ENCODE peak calls at places on chromosome 22, in ten cellular contexts. R is small intestine; L is NCI-H82; U is HT-29; J is LoVo; Y is HS-5; W is stimulated activated CD4-positive, alpha-beta T cell treated with anti-CD3 and anti-CD28 coated beads, Interleukin-2, amount 100 ng/mL, for 48 hours; K is progenitor cell of endocrine pancreas; E is CD4-positive, alpha-beta memory T cell; O is NCI-H1092. S is an unnamed sample.

GRCh38 chr22:17705565-17706450 is 67.3 kb downstream of the BCL2L13 start:
- DNase-seq in Y (no peak), E (no peak), R (no peak), W (no peak), O (no peak), U (no peak), K (no peak), L (no peak), J (no peak), S (no peak)

GRCh38 chr22:25553131-25553530 is 11.3 kb upstream of the GRK3 start:
- DNase-seq in U (no peak), Y (no peak), R (no peak), O (no peak), W (no peak), L (no peak), E (no peak), J (no peak), K (no peak), S (no peak)

GRCh38 chr22:27207907-27208306 is 550.5 kb downstream of the MIAT start:
- DNase-seq in K (no peak), J (no peak), U (no peak), Y (no peak), W (no peak), O (peak; percentile 8), L (no peak), E (no peak), R (no peak), S (no peak)

GRCh38 chr22:19052941-19053551 is 69.2 kb downstream of the DGCR2 start:
- DNase-seq in W (no peak), Y (no peak), L (no peak), O (no peak), E (no peak), U (no peak), K (no peak), R (no peak), J (no peak), S (no peak)

GRCh38 chr22:26846645-26847044 is 189.3 kb downstream of the MIAT start:
- DNase-seq in R (no peak), Y (no peak), O (no peak), E (no peak), K (no peak), J (no peak), L (no peak), U (no peak), W (no peak), S (peak; percentile 8)

GRCh38 chr22:37533995-37534394 is 14.8 kb upstream of the CARD10 start:
- DNase-seq in O (no peak), R (no peak), L (peak; percentile 39), Y (peak; percentile 53), J (no peak), U (peak; percentile 65), W (no peak), E (no peak), K (no peak), S (no peak)

GRCh38 chr22:32830957-32831356 is 29.5 kb downstream of the TIMP3 start:
- DNase-seq in U (no peak), O (no peak), Y (no peak), W (no peak), R (no peak), E (no peak), K (no peak), L (no peak), J (no peak), S (no peak)

GRCh38 chr22:48356731-48357130 is 1470.9 kb downstream of the BRD1 start:
- DNase-seq in R (no peak), W (no peak), U (no peak), Y (no peak), J (no peak), L (no peak), E (no peak), K (no peak), O (no peak), S (no peak)

GRCh38 chr22:32142600-32142999 is 16.5 kb downstream of the C22orf42 start:
- DNase-seq in O (no peak), R (no peak), K (no peak), W (no peak), L (no peak), Y (no peak), E (no peak), U (no peak), J (no peak), S (no peak)

GRCh38 chr22:42132457-42132856 is 1.8 kb upstream of the CYP2D6 start:
- DNase-seq in O (no peak), U (no peak), K (no peak), Y (no peak), J (no peak), W (no peak), R (no peak), L (no peak), E (no peak), S (no peak)

GRCh38 chr22:30312053-30312452 is 14.7 kb downstream of the TBC1D10A start:
- DNase-seq in W (no peak), Y (peak; percentile 62), K (no peak), U (no peak), E (no peak), J (no peak), O (no peak), L (no peak), R (no peak), S (no peak)

GRCh38 chr22:35480143-35480542 is 60.5 kb upstream of the RASD2 start:
- DNase-seq in U (no peak), E (no peak), W (no peak), Y (no peak), L (no peak), J (no peak), K (no peak), O (peak; percentile 27), R (no peak), S (no peak)

GRCh38 chr22:44204937-44205712 is 24.4 kb downstream of the PARVG start:
- DNase-seq in Y (no peak), U (no peak), K (no peak), J (no peak), R (no peak), L (no peak), W (no peak), E (no peak), O (no peak), S (no peak)

GRCh38 chr22:41398921-41399320 is 17.2 kb downstream of the TEF start:
- DNase-seq in E (no peak), K (no peak), L (no peak), R (no peak), O (no peak), W (no peak), U (no peak), Y (no peak), J (no peak), S (no peak)

GRCh38 chr22:24751518-24751917 is 23.0 kb downstream of the PIWIL3 start:
- DNase-seq in J (no peak), U (no peak), K (no peak), E (no peak), O (no peak), Y (no peak), L (no peak), W (no peak), R (no peak), S (no peak)

GRCh38 chr22:46038516-46039430 is 61.8 kb upstream of the WNT7B start:
- DNase-seq in K (no peak), J (no peak), O (no peak), Y (no peak), W (no peak), L (no peak), E (no peak), R (peak; percentile 30), U (no peak), S (no peak)

GRCh38 chr22:47572443-47572842 is 810.0 kb downstream of the TBC1D22A start:
- DNase-seq in W (no peak), K (no peak), Y (no peak), R (no peak), L (no peak), U (no peak), O (no peak), E (no peak), J (no peak), S (no peak)

GRCh38 chr22:23163665-23164064 is 16.6 kb upstream of the BCR start:
- DNase-seq in W (no peak), O (peak; percentile 69), U (no peak), E (no peak), J (no peak), R (no peak), K (no peak), L (no peak), Y (no peak), S (no peak)

GRCh38 chr22:39175127-39176066 is 22.9 kb upstream of the CBX7 start:
- DNase-seq in E (no peak), U (no peak), J (no peak), K (no peak), Y (no peak), W (no peak), O (no peak), R (no peak), L (no peak), S (peak; percentile 71)

GRCh38 chr22:19631899-19632670 is 82.2 kb upstream of the SEPTIN5 start:
- DNase-seq in E (no peak), L (peak; percentile 71), O (no peak), K (no peak), J (peak; percentile 29), Y (peak; percentile 9), U (peak; percentile 61), W (peak; percentile 19), R (no peak), S (peak; percentile 78)

GRCh38 chr22:23062616-23063538 is 7.4 kb upstream of the GNAZ start:
- DNase-seq in E (no peak), O (no peak), W (no peak), Y (no peak), U (no peak), L (no peak), R (no peak), K (no peak), J (no peak), S (no peak)

GRCh38 chr22:23054531-23055257 is 15.6 kb upstream of the GNAZ start:
- DNase-seq in J (no peak), K (no peak), R (peak; percentile 45), W (no peak), Y (no peak), U (no peak), E (no peak), O (no peak), L (no peak), S (no peak)

GRCh38 chr22:22903355-22903777 is 15.8 kb downstream of the IGLL5 start:
- DNase-seq in U (no peak), Y (no peak), E (no peak), L (peak; percentile 16), K (no peak), O (no peak), J (no peak), W (no peak), R (no peak), S (no peak)

GRCh38 chr22:38239101-38239761 is 33.6 kb downstream of the TMEM184B start:
- DNase-seq in U (peak; percentile 81), O (peak; percentile 23), W (no peak), J (no peak), K (no peak), Y (peak; percentile 96), R (peak; percentile 64), L (no peak), E (no peak), S (no peak)

GRCh38 chr22:19962909-19963806 is 21.5 kb upstream of the TXNRD2 start:
- DNase-seq in L (no peak), J (peak; percentile 74), E (no peak), Y (no peak), O (no peak), W (no peak), R (peak; percentile 98), K (peak; percentile 61), U (peak; percentile 100), S (no peak)

GRCh38 chr22:47174671-47175111 is 412.2 kb downstream of the TBC1D22A start:
- DNase-seq in O (no peak), Y (no peak), L (no peak), K (no peak), U (no peak), E (no peak), J (no peak), W (no peak), R (no peak), S (no peak)

S was measured in H1.